ENCODE peak calls at places on chromosome 10, in six cellular contexts. C is K562, E is suprapubic skin, Y is HCT116, D is transverse colon, T is sigmoid colon. K is an unnamed sample.

GRCh38 chr10:110868981-110869380 is 2.7 kb upstream of the PDCD4 start:
- DNase-seq in D (no peak), Y (no peak), E (no peak), T (no peak), C (no peak), K (no peak)

GRCh38 chr10:122213766-122214165 is 57.3 kb upstream of the BTBD16 start:
- DNase-seq in Y (no peak), T (no peak), E (peak; percentile 53), C (no peak), D (no peak), K (no peak)

GRCh38 chr10:26524161-26524831 is 86.2 kb downstream of the APBB1IP start:
- DNase-seq in C (no peak), D (no peak), Y (no peak), E (no peak), T (no peak), K (no peak)

GRCh38 chr10:66772511-66772910 is 153.3 kb upstream of the LRRTM3 start:
- DNase-seq in D (no peak), E (no peak), C (no peak), Y (no peak), T (no peak), K (no peak)

GRCh38 chr10:91745086-91745831 is 53.0 kb upstream of the TNKS2 start:
- DNase-seq in E (no peak), C (no peak), T (no peak), Y (peak; percentile 67), D (no peak), K (no peak)

GRCh38 chr10:29722777-29723176 is 88.0 kb upstream of the SVIL start:
- DNase-seq in E (no peak), D (no peak), T (no peak), Y (no peak), C (no peak), K (no peak)

GRCh38 chr10:48579251-48579960 is 25.5 kb downstream of the ARHGAP22 start:
- DNase-seq in E (no peak), Y (no peak), C (no peak), D (no peak), T (no peak), K (no peak)

GRCh38 chr10:18224626-18225445 is 84.6 kb downstream of the CACNB2 start:
- DNase-seq in Y (no peak), T (peak; percentile 78), C (no peak), E (no peak), D (peak; percentile 31), K (no peak)

GRCh38 chr10:18436902-18437301 is 214.5 kb downstream of the NSUN6 start:
- DNase-seq in T (no peak), E (no peak), C (no peak), Y (no peak), D (no peak), K (no peak)

GRCh38 chr10:112132429-112132828 is 51.1 kb downstream of the GPAM start:
- DNase-seq in D (no peak), T (no peak), Y (no peak), C (no peak), E (no peak), K (no peak)

GRCh38 chr10:33010132-33011037 is 52.4 kb upstream of the ITGB1 start:
- DNase-seq in T (no peak), D (no peak), E (no peak), Y (peak; percentile 77), C (peak; percentile 20), K (no peak)

GRCh38 chr10:21523557-21524008 is 1.9 kb downstream of the SKIDA1 start:
- DNase-seq in Y (no peak), E (no peak), C (no peak), T (no peak), D (no peak), K (no peak)

GRCh38 chr10:131141645-131142445 is 169.7 kb downstream of the TCERG1L start:
- DNase-seq in D (no peak), Y (no peak), T (no peak), E (no peak), C (no peak), K (peak; percentile 15)

GRCh38 chr10:1402821-1403507 is 334.4 kb downstream of the ADARB2 start:
- DNase-seq in T (no peak), C (no peak), D (no peak), Y (no peak), E (no peak), K (no peak)

GRCh38 chr10:30002438-30003266 is 56.7 kb downstream of the JCAD start:
- DNase-seq in T (peak; percentile 91), C (peak; percentile 41), Y (peak; percentile 66), E (peak; percentile 86), D (peak; percentile 72), K (peak; percentile 79)

GRCh38 chr10:4181075-4181474 is 396.1 kb upstream of the KLF6 start:
- DNase-seq in D (no peak), Y (no peak), C (no peak), T (no peak), E (no peak), K (no peak)

GRCh38 chr10:124517466-124517865 is 55.8 kb downstream of the LHPP start:
- DNase-seq in T (peak; percentile 22), D (no peak), C (no peak), Y (no peak), E (peak; percentile 25), K (no peak)

GRCh38 chr10:127133672-127134500 is 62.5 kb downstream of the INSYN2A start:
- DNase-seq in Y (no peak), T (no peak), E (no peak), D (no peak), C (no peak), K (no peak)

GRCh38 chr10:89391882-89392756 is at the start of gene IFIT1:
- DNase-seq in Y (peak; percentile 68), C (peak; percentile 30), E (no peak), D (peak; percentile 59), T (peak; percentile 81), K (peak; percentile 38)

GRCh38 chr10:99711129-99711719 is 20.7 kb downstream of the COX15 start:
- DNase-seq in E (no peak), T (no peak), Y (peak; percentile 54), C (peak; percentile 42), D (peak; percentile 35), K (no peak)

GRCh38 chr10:72322030-72322279 is 32.8 kb downstream of the DNAJB12 start:
- DNase-seq in E (no peak), D (no peak), Y (no peak), T (no peak), C (no peak), K (no peak)

GRCh38 chr10:72321248-72322029 is 33.3 kb downstream of the DNAJB12 start:
- DNase-seq in D (no peak), E (peak; percentile 66), T (no peak), C (peak; percentile 81), Y (no peak), K (no peak)

GRCh38 chr10:72319416-72320254 is 35.1 kb downstream of the DNAJB12 start:
- DNase-seq in C (peak; percentile 58), Y (peak; percentile 75), E (peak; percentile 96), D (peak; percentile 94), T (peak; percentile 97), K (peak; percentile 89)

GRCh38 chr10:72322280-72323058 is 32.2 kb downstream of the DNAJB12 start:
- DNase-seq in T (no peak), D (no peak), E (peak; percentile 69), Y (peak; percentile 80), C (no peak), K (no peak)

DNA sequence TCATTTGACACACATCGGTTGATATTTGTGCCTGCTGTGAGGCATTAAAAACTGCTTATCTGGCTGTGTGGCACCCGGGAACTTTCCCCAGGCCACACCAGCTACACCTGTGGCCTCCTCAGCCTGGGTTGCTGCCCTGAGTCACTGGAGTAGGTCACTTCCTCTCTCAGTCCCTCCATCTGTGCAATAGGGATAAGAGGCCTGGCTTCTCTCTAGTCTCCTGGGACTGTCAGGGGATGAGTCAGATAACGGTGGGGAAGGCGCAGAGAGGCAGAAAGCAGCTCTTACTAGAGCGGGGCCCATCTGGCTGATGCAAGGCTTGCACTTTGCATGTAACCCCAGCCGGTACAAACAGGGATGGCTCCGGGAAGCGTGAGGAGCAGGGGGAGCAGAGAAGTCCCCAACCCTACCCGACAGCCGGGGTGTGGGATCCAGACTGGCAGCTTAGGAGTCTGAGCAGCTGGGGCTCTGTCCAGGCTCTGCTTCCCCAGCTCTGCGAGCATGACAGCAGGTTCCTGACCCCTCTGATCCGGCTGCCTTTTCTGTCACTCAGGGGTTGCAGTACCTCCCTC is 34.0 kb downstream of the DNAJB12 start:
- DNase-seq in D (peak; percentile 75), E (peak; percentile 89), Y (peak; percentile 95), T (peak; percentile 96), C (peak; percentile 97), K (peak; percentile 62)
- TF ChIP-seq POLR2AphosphoS5 in D (peak; percentile 70), E (no peak), Y (peak; percentile 80), T (peak; percentile 82), C (peak; percentile 99), K (peak; percentile 73)

DNA sequence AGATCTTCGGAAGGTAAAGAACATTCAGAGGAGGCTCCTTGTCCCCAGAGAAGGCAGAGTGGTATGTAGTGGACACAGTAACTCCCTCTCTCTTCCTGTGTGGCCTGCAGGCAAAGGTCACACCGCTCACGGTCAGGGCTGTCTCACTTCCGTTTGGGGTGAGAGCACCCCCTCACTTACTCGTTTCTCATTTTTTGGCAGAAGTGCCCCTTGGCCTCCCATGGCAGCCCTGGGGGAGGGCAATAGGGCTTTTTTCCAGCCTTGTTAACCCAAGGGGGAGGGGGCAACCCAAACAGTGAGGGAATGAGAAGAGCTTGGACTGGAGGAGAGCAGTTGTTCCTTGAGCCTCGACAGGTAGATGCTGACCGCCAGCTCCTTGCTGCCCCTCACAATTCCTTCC is 31.8 kb upstream of the SRGN start:
- DNase-seq in E (no peak), T (no peak), C (no peak), D (no peak), Y (no peak), K (no peak)
- TF ChIP-seq POLR2A in E (no peak), T (no peak), C (no peak), D (no peak), Y (no peak), K (no peak)

DNA sequence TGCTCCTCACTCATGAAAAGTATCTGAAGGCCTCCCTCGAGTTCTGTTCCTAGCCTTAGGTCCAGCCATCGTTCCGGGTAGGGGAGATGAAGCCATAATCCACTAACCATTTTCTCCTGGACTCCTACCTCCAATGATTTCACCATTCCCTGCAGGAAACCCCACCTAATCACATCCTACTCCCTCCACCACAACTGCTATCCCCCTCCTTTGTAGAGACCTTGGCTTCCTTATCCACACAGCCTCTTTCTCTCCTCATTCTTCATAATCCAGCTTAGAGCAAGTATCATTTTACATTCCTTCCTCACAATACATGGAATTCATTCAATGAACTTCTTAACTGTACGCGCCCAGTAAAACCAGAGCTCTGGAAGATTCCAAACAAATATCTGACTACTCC is 18.7 kb downstream of the HNRNPF start:
- DNase-seq in D (no peak), C (peak; percentile 18), T (peak; percentile 2), E (no peak), Y (no peak), K (no peak)
- H3K4me1 ChIP-seq in D (peaks cover 24% of the 10 kb centered on the region), C (peaks cover 37% of the 10 kb centered on the region), T (peaks cover 22% of the 10 kb centered on the region), E (peaks cover 49% of the 10 kb centered on the region), Y (no peaks in the 10 kb centered on the region), K (no peaks in the 10 kb centered on the region)

GRCh38 chr10:94402204-94403033 is at the start of gene TBC1D12:
- DNase-seq in E (peak; percentile 96), Y (peak; percentile 97), C (peak; percentile 77), T (peak; percentile 98), D (peak; percentile 96), K (peak; percentile 94)

GRCh38 chr10:94405406-94405805 is 3.1 kb downstream of the TBC1D12 start:
- DNase-seq in C (peak; percentile 17), D (no peak), Y (no peak), T (no peak), E (no peak), K (no peak)

GRCh38 chr10:94407668-94408067 is 5.3 kb downstream of the TBC1D12 start:
- DNase-seq in D (no peak), Y (no peak), C (no peak), E (no peak), T (no peak), K (no peak)

GRCh38 chr10:94403034-94403822 is 887 bp downstream of the TBC1D12 start:
- DNase-seq in D (peak; percentile 79), T (peak; percentile 80), C (peak; percentile 31), Y (peak; percentile 52), E (peak; percentile 79), K (peak; percentile 63)

GRCh38 chr10:94403823-94404228 is 1.5 kb downstream of the TBC1D12 start:
- DNase-seq in E (no peak), T (no peak), C (peak; percentile 16), D (no peak), Y (no peak), K (no peak)
- TF ChIP-seq POLR2AphosphoS5 in E (no peak), T (no peak), C (no peak), D (no peak), Y (no peak), K (no peak)